ENCODE peak calls at places on chromosomes 6 and 20, in seven cellular contexts. B is mucosa of descending colon, L is ascending aorta, M is H9, R is A549, S is progenitor cell of endocrine pancreas, I is Peyer's patch. T is an unnamed sample.

GRCh38 chr20:17967595-17968365 is 814 bp downstream of the SNX5 start:
- DNase-seq in R (peak), I (no peak), B (no peak), L (peak), S (no peak), M (no peak), T (no peak)

GRCh38 chr20:1979116-1979778 is 14.6 kb downstream of the PDYN start:
- DNase-seq in I (no peak), B (no peak), R (no peak), M (no peak), L (no peak), S (no peak), T (no peak)

GRCh38 chr6:1916334-1916985 is 306.7 kb downstream of the FOXC1 start:
- DNase-seq in I (no peak), S (no peak), R (no peak), B (no peak), L (no peak), M (no peak), T (no peak)

GRCh38 chr6:45647341-45648138 is 269.8 kb upstream of the SUPT3H start:
- DNase-seq in S (no peak), M (no peak), L (no peak), R (no peak), B (no peak), I (no peak), T (no peak)

GRCh38 chr6:84019171-84019570 is 14.4 kb upstream of the MRAP2 start:
- DNase-seq in S (no peak), I (no peak), L (no peak), M (peak), R (no peak), B (no peak), T (no peak)

GRCh38 chr20:8356850-8357249 is 224.8 kb downstream of the PLCB1 start:
- DNase-seq in B (no peak), R (no peak), S (no peak), L (no peak), I (no peak), M (no peak), T (no peak)

GRCh38 chr6:19866900-19867627 is 29.9 kb downstream of the ID4 start:
- DNase-seq in I (no peak), L (no peak), B (no peak), R (no peak), S (no peak), M (no peak), T (no peak)

GRCh38 chr6:119096683-119097310 is 18.3 kb upstream of the FAM184A start:
- DNase-seq in I (no peak), S (no peak), B (no peak), M (no peak), L (no peak), R (no peak), T (no peak)

GRCh38 chr20:2357114-2357513 is 23.6 kb upstream of the TGM6 start:
- DNase-seq in M (no peak), S (no peak), I (no peak), B (no peak), R (no peak), L (no peak), T (no peak)

GRCh38 chr20:57795977-57796560 is 86.3 kb upstream of the PMEPA1 start:
- DNase-seq in R (no peak), L (no peak), S (no peak), M (no peak), I (no peak), B (no peak), T (no peak)

GRCh38 chr6:139376054-139376355 is 1.6 kb upstream of the CITED2 start:
- DNase-seq in R (no peak), L (no peak), B (no peak), M (no peak), I (no peak), S (no peak), T (no peak)

GRCh38 chr6:160419488-160419887 is 71.3 kb downstream of the SLC22A3 start:
- DNase-seq in I (no peak), L (no peak), S (no peak), R (no peak), B (no peak), M (no peak), T (no peak)

GRCh38 chr20:58160451-58161051 is 67.9 kb downstream of the ANKRD60 start:
- DNase-seq in S (no peak), B (no peak), R (no peak), I (no peak), M (no peak), L (no peak), T (no peak)

GRCh38 chr6:27334141-27334540 is 22.1 kb upstream of the POM121L2 start:
- DNase-seq in R (no peak), L (no peak), M (no peak), S (no peak), I (no peak), B (no peak), T (no peak)

GRCh38 chr20:42179768-42180167 is 561.6 kb upstream of the CHD6 start:
- DNase-seq in I (no peak), M (peak), R (no peak), B (no peak), S (no peak), L (no peak), T (no peak)

GRCh38 chr20:19222520-19223040 is 10.1 kb downstream of the SLC24A3 start:
- DNase-seq in B (no peak), R (no peak), I (no peak), L (no peak), M (no peak), S (no peak), T (no peak)

GRCh38 chr20:43721429-43722152 is 5.2 kb downstream of the GTSF1L start:
- DNase-seq in M (peak), R (no peak), B (no peak), L (no peak), S (no peak), I (no peak), T (peak)

GRCh38 chr20:1894471-1894950 is 696 bp upstream of the SIRPA start:
- DNase-seq in I (no peak), M (peak), R (peak), S (peak), B (peak), L (no peak), T (peak)

GRCh38 chr6:163991326-163991725 is 576.8 kb downstream of the QKI start:
- DNase-seq in R (no peak), B (no peak), I (no peak), S (no peak), L (no peak), M (no peak), T (no peak)

GRCh38 chr6:145148392-145149175 is 586.7 kb downstream of the EPM2A start:
- DNase-seq in B (no peak), M (no peak), L (no peak), S (no peak), R (peak), I (peak), T (no peak)

GRCh38 chr6:92446052-92446451 is 973.3 kb downstream of the EPHA7 start:
- DNase-seq in S (no peak), L (no peak), I (no peak), M (no peak), R (no peak), B (no peak), T (no peak)

GRCh38 chr6:21612067-21612745 is 18.7 kb downstream of the SOX4 start:
- DNase-seq in B (no peak), M (no peak), S (no peak), R (no peak), I (no peak), L (no peak), T (no peak)

GRCh38 chr6:100808638-100809275 is 72.4 kb downstream of the ASCC3 start:
- DNase-seq in I (no peak), B (no peak), L (no peak), S (no peak), R (no peak), M (no peak), T (no peak)

GRCh38 chr6:37714836-37715425 is 17.2 kb upstream of the MDGA1 start:
- DNase-seq in B (no peak), M (no peak), L (no peak), I (no peak), R (no peak), S (no peak), T (no peak)

GRCh38 chr6:138222901-138223546 is 4.7 kb upstream of the PBOV1 start:
- DNase-seq in B (no peak), S (no peak), M (no peak), I (no peak), L (no peak), R (no peak), T (no peak)

GRCh38 chr20:62496525-62497218 is 20.9 kb upstream of the GATA5 start:
- DNase-seq in S (peak), M (peak), I (no peak), B (peak), L (no peak), R (no peak), T (peak)

GRCh38 chr20:22729180-22729579 is 144.8 kb upstream of the FOXA2 start:
- DNase-seq in I (no peak), R (no peak), S (no peak), M (no peak), L (no peak), B (no peak), T (no peak)

GRCh38 chr20:62367483-62368302 is 581 bp upstream of the LAMA5 start:
- DNase-seq in S (no peak), M (peak), R (no peak), L (no peak), I (no peak), B (no peak), T (peak)

GRCh38 chr6:132749111-132749510 is 8.6 kb downstream of the VNN2 start:
- DNase-seq in S (no peak), B (no peak), R (no peak), M (no peak), I (no peak), L (no peak), T (no peak)

GRCh38 chr6:45044510-45045252 is 283.4 kb upstream of the RUNX2 start:
- DNase-seq in I (no peak), R (no peak), B (no peak), L (no peak), S (no peak), M (no peak), T (no peak)

GRCh38 chr6:70398783-70399730 is 14.3 kb upstream of the FAM135A start:
- DNase-seq in L (no peak), I (peak), M (no peak), S (no peak), R (peak), B (peak), T (no peak)

GRCh38 chr6:52577022-52577777 is at the start of gene TRAM2:
- DNase-seq in I (peak), L (peak), R (peak), M (peak), B (peak), S (peak), T (peak)

GRCh38 chr20:17680128-17680835 is 1.8 kb downstream of the RRBP1 start:
- DNase-seq in I (peak), S (no peak), R (peak), B (peak), L (no peak), M (no peak), T (peak)

GRCh38 chr6:31441368-31442267 is 38.2 kb downstream of the MICA start:
- DNase-seq in L (no peak), B (peak), M (peak), S (peak), I (peak), R (peak), T (peak)

GRCh38 chr6:90294989-90295853 is 1.4 kb downstream of the BACH2 start:
- DNase-seq in R (no peak), B (peak), I (peak), S (peak), L (no peak), M (no peak), T (peak)
- TF ChIP-seq CTCF in R (no peak), B (no peak), I (no peak), S (peak), L (peak), M (no peak), T (no peak)

GRCh38 chr6:124753562-124753961 is 208.7 kb upstream of the RNF217 start:
- DNase-seq in L (no peak), S (no peak), R (no peak), I (no peak), M (no peak), B (no peak), T (no peak)
- TF ChIP-seq CTCF in L (no peak), S (no peak), R (no peak), I (no peak), M (no peak), B (no peak), T (no peak)

DNA sequence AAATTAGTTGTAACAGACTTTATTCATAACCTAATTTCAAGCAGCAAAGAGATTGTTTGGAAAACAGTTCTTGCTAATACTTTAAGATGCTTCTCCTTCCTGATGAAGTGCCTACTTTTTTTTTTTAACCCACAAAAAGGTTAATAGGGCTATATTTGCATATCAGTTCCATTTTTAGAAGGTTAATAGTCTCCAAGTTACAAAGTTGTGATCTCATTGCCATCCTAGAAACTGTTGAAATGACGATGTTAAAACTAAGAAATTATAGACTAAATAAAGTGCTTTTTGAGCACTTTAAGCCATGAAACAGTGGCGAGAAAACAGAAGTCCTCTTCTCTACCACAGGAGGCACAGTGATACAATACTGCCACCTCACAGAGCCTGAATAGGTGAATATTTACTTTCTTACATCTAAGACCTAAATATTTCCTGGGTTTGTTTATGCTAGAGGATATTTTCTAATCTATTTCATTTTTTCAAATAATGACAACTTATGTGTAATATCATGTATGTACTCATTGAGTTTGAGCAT is 5.3 kb downstream of the RNF144B start:
- DNase-seq in R (no peak), B (no peak), M (no peak), I (no peak), L (no peak), S (no peak), T (no peak)
- TF ChIP-seq CTCF in R (no peak), B (no peak), M (peak), I (no peak), L (no peak), S (no peak), T (no peak)

GRCh38 chr6:150352321-150353296 is 16.2 kb upstream of the IYD start:
- DNase-seq in L (no peak), R (no peak), S (no peak), M (no peak), I (no peak), B (no peak), T (no peak)
- TF ChIP-seq CTCF in L (no peak), R (no peak), S (no peak), M (no peak), I (no peak), B (no peak), T (no peak)

GRCh38 chr20:11912013-11912663 is 5.6 kb upstream of the BTBD3 start:
- DNase-seq in S (no peak), L (no peak), M (no peak), R (peak), I (no peak), B (no peak), T (peak)
- TF ChIP-seq CTCF in S (peak), L (peak), M (peak), R (peak), I (peak), B (peak), T (peak)

GRCh38 chr20:3686867-3687321 is 5.1 kb upstream of the ADAM33 start:
- DNase-seq in S (no peak), I (peak), M (no peak), L (peak), B (peak), R (no peak), T (no peak)
- TF ChIP-seq CTCF in S (no peak), I (no peak), M (no peak), L (no peak), B (no peak), R (no peak), T (no peak)

GRCh38 chr6:96394727-96395126 is 126.9 kb upstream of the UFL1 start:
- DNase-seq in L (no peak), M (no peak), S (no peak), R (no peak), I (no peak), B (no peak), T (no peak)

GRCh38 chr6:96391776-96392175 is 129.8 kb upstream of the UFL1 start:
- DNase-seq in M (peak), L (no peak), S (no peak), R (no peak), I (no peak), B (peak), T (peak)
- TF ChIP-seq CTCF in M (no peak), L (no peak), S (no peak), R (no peak), I (no peak), B (no peak), T (no peak)

GRCh38 chr6:7218586-7218985 is 94.4 kb downstream of the SSR1 start:
- DNase-seq in M (no peak), R (no peak), S (no peak), B (no peak), I (no peak), L (no peak), T (no peak)

GRCh38 chr6:7215798-7216231 is 97.2 kb downstream of the SSR1 start:
- DNase-seq in R (no peak), S (no peak), L (no peak), I (no peak), B (no peak), M (no peak), T (no peak)

GRCh38 chr6:7215140-7215539 is 97.9 kb downstream of the SSR1 start:
- DNase-seq in B (no peak), S (no peak), R (no peak), I (no peak), L (no peak), M (no peak), T (no peak)

GRCh38 chr6:7219310-7219709 is 93.7 kb downstream of the SSR1 start:
- DNase-seq in S (no peak), M (no peak), L (no peak), B (no peak), R (no peak), I (peak), T (no peak)

DNA sequence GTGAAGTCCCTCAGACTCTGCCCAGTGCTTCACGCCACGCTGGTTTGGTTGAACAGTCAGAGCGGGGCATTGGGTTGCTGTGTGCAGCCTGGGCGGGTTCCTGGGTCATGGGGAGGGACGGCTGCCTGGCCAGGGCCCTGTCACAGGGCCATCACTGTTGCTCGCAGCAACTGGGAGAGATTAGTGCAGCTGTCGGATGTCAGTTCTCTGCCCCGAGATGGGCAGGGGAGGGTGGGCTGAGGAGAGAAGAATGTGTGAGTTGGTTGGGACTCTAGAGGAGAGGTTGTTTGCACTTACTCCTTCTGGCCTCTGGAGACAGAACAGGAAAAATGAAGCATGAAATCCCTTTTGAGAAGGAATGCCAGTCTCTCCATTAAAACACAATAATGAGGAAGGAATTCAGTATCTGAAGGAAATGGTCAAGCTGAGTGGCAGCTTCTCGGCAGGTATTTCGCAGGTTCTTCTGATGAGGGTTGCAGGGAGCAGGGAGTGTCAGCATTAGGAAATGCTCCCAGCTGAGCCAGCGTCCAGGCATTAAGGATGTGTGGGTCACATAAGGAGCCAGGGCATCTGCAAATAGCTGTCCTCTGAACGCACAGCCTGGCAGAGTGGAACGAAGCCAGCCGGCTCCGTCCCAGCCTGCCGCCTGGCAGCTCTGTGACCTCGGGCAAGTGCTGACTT is 95.9 kb downstream of the SSR1 start:
- DNase-seq in L (no peak), M (no peak), R (no peak), S (no peak), B (no peak), I (no peak), T (no peak)
- TF ChIP-seq CTCF in L (no peak), M (peak), R (no peak), S (peak), B (no peak), I (no peak), T (no peak)

T was measured in glutamatergic neuron.